ENCODE peak calls at places on chromosomes 1 and 21, in ten cellular contexts. N is ELR; M is NCI-H1930; S is activated CD4-positive, alpha-beta T cell treated with anti-CD3 and anti-CD28 coated beads, Interleukin-2, amount 10 ng/mL, durations not matched to agents 7 days and 5 days; H is Ammon's horn; Q is globus pallidus; A is astrocyte of the spinal cord; O is mammary epithelial cell; J is WTC11; Z is stimulated activated CD4-positive, alpha-beta T cell treated with anti-CD3 and anti-CD28 coated beads, Interleukin-15, amount 100 ng/mL, for 24 hours. P is an unnamed sample.

GRCh38 chr21:45167796-45168222 is 93.4 kb downstream of the ADARB1 start:
- DNase-seq in N (no peak), M (no peak), S (no peak), H (no peak), Q (no peak), A (peak; percentile 62), O (no peak), J (no peak), Z (no peak), P (peak; percentile 10)

GRCh38 chr1:228464487-228464983 is 22.6 kb upstream of the RNF187 start:
- DNase-seq in N (peak; percentile 67), M (peak; percentile 86), S (peak; percentile 96), H (peak; percentile 89), Q (peak; percentile 78), A (peak; percentile 86), O (peak; percentile 41), J (peak; percentile 87), Z (peak; percentile 92), P (no peak)

GRCh38 chr1:59761440-59761839 is 53.3 kb upstream of the HOOK1 start:
- DNase-seq in N (no peak), M (no peak), S (no peak), H (no peak), Q (no peak), A (no peak), O (peak; percentile 76), J (no peak), Z (no peak), P (peak; percentile 53)

GRCh38 chr1:2936568-2937515 is 84.4 kb upstream of the ACTRT2 start:
- DNase-seq in N (no peak), M (no peak), S (no peak), H (no peak), Q (no peak), A (no peak), O (no peak), J (no peak), Z (no peak), P (no peak)

GRCh38 chr1:206111528-206111927 is 5.7 kb downstream of the AVPR1B start:
- DNase-seq in N (no peak), M (no peak), S (no peak), H (no peak), Q (no peak), A (no peak), O (peak; percentile 68), J (no peak), Z (no peak), P (peak; percentile 59)

GRCh38 chr1:32695098-32695904 is 7.3 kb downstream of the SYNC start:
- DNase-seq in N (peak; percentile 75), M (no peak), S (no peak), H (peak; percentile 66), Q (no peak), A (peak; percentile 72), O (peak; percentile 6), J (no peak), Z (no peak), P (no peak)

GRCh38 chr21:42441963-42442362 is 38.3 kb downstream of the UBASH3A start:
- DNase-seq in N (no peak), M (no peak), S (no peak), H (no peak), Q (no peak), A (no peak), O (no peak), J (no peak), Z (no peak), P (no peak)

GRCh38 chr21:14251336-14251735 is 35.4 kb downstream of the RBM11 start:
- DNase-seq in N (no peak), M (no peak), S (no peak), H (peak; percentile 57), Q (peak; percentile 30), A (no peak), O (no peak), J (no peak), Z (no peak), P (no peak)

GRCh38 chr1:159653201-159653600 is 61.2 kb downstream of the CRP start:
- DNase-seq in N (no peak), M (no peak), S (no peak), H (no peak), Q (no peak), A (peak; percentile 47), O (no peak), J (no peak), Z (no peak), P (no peak)

GRCh38 chr1:153474349-153474748 is 13.9 kb upstream of the S100A7 start:
- DNase-seq in N (no peak), M (no peak), S (no peak), H (no peak), Q (no peak), A (no peak), O (peak; percentile 63), J (no peak), Z (no peak), P (peak; percentile 44)

GRCh38 chr1:15826810-15827507 is 19.5 kb upstream of the UQCRHL start:
- DNase-seq in N (no peak), M (no peak), S (no peak), H (no peak), Q (no peak), A (no peak), O (no peak), J (no peak), Z (no peak), P (no peak)

GRCh38 chr21:34967509-34968289 is 81.4 kb downstream of the RUNX1 start:
- DNase-seq in N (peak; percentile 64), M (no peak), S (no peak), H (no peak), Q (no peak), A (no peak), O (peak; percentile 10), J (no peak), Z (peak; percentile 62), P (peak; percentile 19)

GRCh38 chr1:157170677-157171515 is 32.7 kb upstream of the ETV3 start:
- DNase-seq in N (peak; percentile 62), M (peak; percentile 58), S (peak; percentile 53), H (no peak), Q (no peak), A (peak; percentile 13), O (peak; percentile 31), J (peak; percentile 81), Z (peak; percentile 70), P (no peak)

GRCh38 chr1:41500378-41500777 is 15.9 kb upstream of the EDN2 start:
- DNase-seq in N (no peak), M (no peak), S (no peak), H (no peak), Q (no peak), A (no peak), O (peak; percentile 93), J (no peak), Z (no peak), P (peak; percentile 75)

GRCh38 chr1:34612091-34612631 is 142.7 kb upstream of the GJB5 start:
- DNase-seq in N (no peak), M (no peak), S (no peak), H (no peak), Q (no peak), A (no peak), O (no peak), J (no peak), Z (no peak), P (no peak)

GRCh38 chr1:236841341-236841740 is 46.2 kb downstream of the MTR start:
- DNase-seq in N (no peak), M (no peak), S (no peak), H (no peak), Q (no peak), A (no peak), O (no peak), J (no peak), Z (no peak), P (no peak)

GRCh38 chr1:184988506-184988905 is 14.2 kb upstream of the NIBAN1 start:
- DNase-seq in N (no peak), M (no peak), S (no peak), H (no peak), Q (no peak), A (no peak), O (no peak), J (no peak), Z (no peak), P (no peak)

GRCh38 chr1:219325368-219325742 is 151.7 kb downstream of the LYPLAL1 start:
- DNase-seq in N (no peak), M (no peak), S (no peak), H (no peak), Q (no peak), A (no peak), O (no peak), J (no peak), Z (no peak), P (no peak)

GRCh38 chr21:14762309-14762708 is 216.2 kb upstream of the SAMSN1 start:
- DNase-seq in N (no peak), M (no peak), S (no peak), H (no peak), Q (no peak), A (no peak), O (no peak), J (no peak), Z (no peak), P (no peak)

GRCh38 chr1:20698195-20698910 is 19.5 kb downstream of the KIF17 start:
- DNase-seq in N (peak; percentile 83), M (no peak), S (no peak), H (no peak), Q (no peak), A (peak; percentile 66), O (peak; percentile 14), J (no peak), Z (no peak), P (peak; percentile 67)

P was measured in foreskin keratinocyte.